ENCODE peak calls at places on chromosomes 13 and 19, in seven cellular contexts. W is CD8-positive, alpha-beta T cell; J is fibroblast of mammary gland; A is GM12864; P is psoas muscle; T is thyroid gland; D is keratinocyte. E is an unnamed sample.

GRCh38 chr13:46961719-46962118 is 64.9 kb upstream of the HTR2A start:
- DNase-seq in A (peak), D (no peak), P (no peak), W (no peak), J (peak), T (no peak), E (peak)

GRCh38 chr13:101343128-101343787 is 73.0 kb downstream of the NALCN start:
- DNase-seq in P (no peak), W (no peak), T (no peak), D (no peak), A (no peak), J (peak), E (peak)

GRCh38 chr13:79870123-79870522 is 389.2 kb downstream of the NDFIP2 start:
- DNase-seq in D (no peak), J (peak), A (no peak), W (no peak), T (no peak), P (no peak), E (no peak)

GRCh38 chr19:55406869-55407624 is 541 bp downstream of the UBE2S start:
- DNase-seq in P (peak), A (no peak), T (peak), D (no peak), J (peak), W (no peak), E (peak)

GRCh38 chr19:3396881-3397265 is 30.5 kb downstream of the NFIC start:
- DNase-seq in J (no peak), D (no peak), T (no peak), P (peak), W (no peak), A (no peak), E (no peak)

GRCh38 chr19:38251564-38252051 is 4.6 kb downstream of the PPP1R14A start:
- DNase-seq in W (no peak), D (no peak), J (no peak), T (no peak), P (peak), A (no peak), E (no peak)

GRCh38 chr13:95246292-95247082 is 54.8 kb downstream of the ABCC4 start:
- DNase-seq in W (no peak), J (no peak), P (no peak), D (no peak), A (no peak), T (peak), E (no peak)

GRCh38 chr13:21611385-21611784 is 7.4 kb upstream of the MICU2 start:
- DNase-seq in A (no peak), W (no peak), J (no peak), D (no peak), T (no peak), P (no peak), E (no peak)

GRCh38 chr13:30094015-30094533 is 213.3 kb downstream of the KATNAL1 start:
- DNase-seq in T (no peak), D (no peak), P (no peak), W (no peak), A (no peak), J (no peak), E (no peak)

GRCh38 chr19:34179066-34179465 is 6.8 kb downstream of the LSM14A start:
- DNase-seq in T (no peak), P (no peak), D (no peak), W (no peak), A (no peak), J (peak), E (no peak)

GRCh38 chr13:77196052-77196618 is 130.8 kb downstream of the MYCBP2 start:
- DNase-seq in P (no peak), A (no peak), W (no peak), T (no peak), J (no peak), D (no peak), E (no peak)

GRCh38 chr13:27273658-27274425 is 3.2 kb downstream of the RASL11A start:
- DNase-seq in P (no peak), T (no peak), D (no peak), W (no peak), A (no peak), J (no peak), E (peak)

GRCh38 chr13:29743229-29743786 is 107.1 kb downstream of the UBL3 start:
- DNase-seq in P (peak), T (peak), D (no peak), J (peak), A (no peak), W (no peak), E (peak)

GRCh38 chr13:32073180-32073864 is 41.7 kb downstream of the FRY start:
- DNase-seq in D (no peak), J (peak), A (no peak), T (no peak), W (no peak), P (no peak), E (no peak)

GRCh38 chr13:24287748-24288287 is 21.6 kb upstream of the C1QTNF9 start:
- DNase-seq in W (no peak), J (no peak), P (no peak), T (no peak), D (no peak), A (no peak), E (no peak)

GRCh38 chr19:55261671-55262126 is 2.9 kb upstream of the PPP6R1 start:
- DNase-seq in T (no peak), P (no peak), D (no peak), J (no peak), A (no peak), W (no peak), E (no peak)

GRCh38 chr13:83798731-83799130 is 83.5 kb downstream of the SLITRK1 start:
- DNase-seq in A (no peak), P (no peak), T (no peak), D (no peak), W (no peak), J (peak), E (no peak)

GRCh38 chr13:47397739-47398138 is 500.9 kb upstream of the HTR2A start:
- DNase-seq in P (no peak), T (no peak), J (peak), W (no peak), A (no peak), D (no peak), E (no peak)

GRCh38 chr13:44388427-44388826 is 14.8 kb downstream of the SERP2 start:
- DNase-seq in W (no peak), J (no peak), T (no peak), A (no peak), P (no peak), D (no peak), E (no peak)

GRCh38 chr13:111552891-111553637 is 232.6 kb downstream of the TEX29 start:
- DNase-seq in P (no peak), W (no peak), D (no peak), A (no peak), J (no peak), T (no peak), E (no peak)

GRCh38 chr13:67101730-67102467 is 128.2 kb downstream of the PCDH9 start:
- DNase-seq in D (no peak), W (no peak), P (no peak), T (no peak), A (no peak), J (no peak), E (no peak)

GRCh38 chr19:51339313-51339686 is 2.6 kb downstream of the VSIG10L start:
- DNase-seq in W (no peak), T (no peak), P (no peak), A (no peak), J (no peak), D (no peak), E (no peak)

GRCh38 chr19:13476071-13476470 is 30.2 kb downstream of the CACNA1A start:
- DNase-seq in P (no peak), D (no peak), A (no peak), T (no peak), J (no peak), W (no peak), E (no peak)

GRCh38 chr19:33436360-33437345 is 63.1 kb downstream of the CEBPG start:
- DNase-seq in W (no peak), P (peak), A (no peak), T (no peak), D (no peak), J (no peak), E (no peak)

GRCh38 chr19:7507884-7508283 is 8.0 kb upstream of the ZNF358 start:
- DNase-seq in A (no peak), P (peak), T (peak), D (no peak), J (peak), W (no peak), E (peak)

GRCh38 chr13:47337781-47338507 is 441.1 kb upstream of the HTR2A start:
- DNase-seq in P (no peak), A (no peak), D (no peak), W (no peak), T (no peak), J (peak), E (peak)

GRCh38 chr13:38024431-38024830 is 154.9 kb upstream of the TRPC4 start:
- DNase-seq in J (no peak), A (no peak), T (no peak), W (no peak), P (no peak), D (no peak), E (no peak)

GRCh38 chr19:40302224-40303011 is 17.3 kb upstream of the AKT2 start:
- DNase-seq in D (no peak), P (no peak), J (no peak), T (no peak), A (no peak), W (no peak), E (no peak)

GRCh38 chr13:25037057-25037813 is 58.7 kb upstream of the PABPC3 start:
- DNase-seq in A (peak), J (peak), T (peak), D (no peak), P (no peak), W (peak), E (peak)

GRCh38 chr13:89003656-89004055 is 1332.5 kb downstream of the SLITRK5 start:
- DNase-seq in W (no peak), A (no peak), J (no peak), D (no peak), P (no peak), T (no peak), E (no peak)

GRCh38 chr13:61286148-61286745 is 129.4 kb downstream of the PCDH20 start:
- DNase-seq in A (no peak), T (no peak), P (no peak), J (no peak), D (no peak), W (no peak), E (no peak)

GRCh38 chr19:3249408-3249807 is 24.9 kb downstream of the CELF5 start:
- DNase-seq in W (no peak), A (no peak), J (no peak), D (no peak), P (no peak), T (no peak), E (no peak)

GRCh38 chr19:7230826-7231225 is 63.4 kb downstream of the INSR start:
- DNase-seq in A (no peak), P (peak), D (no peak), T (no peak), J (no peak), W (no peak), E (no peak)

GRCh38 chr19:2170219-2170618 is 6.5 kb downstream of the DOT1L start:
- DNase-seq in P (no peak), W (no peak), J (no peak), T (no peak), D (no peak), A (no peak), E (no peak)

GRCh38 chr19:53909471-53910169 is 542 bp downstream of the CACNG7 start:
- DNase-seq in P (peak), T (no peak), A (no peak), J (no peak), D (no peak), W (no peak), E (no peak)
- H3K4me3 ChIP-seq in P (no peak), T (no peak), A (no peak), J (no peak), D (no peak), W (no peak), E (no peak)

GRCh38 chr19:48330012-48330681 is 4.8 kb downstream of the EMP3 start:
- DNase-seq in W (peak), D (no peak), J (peak), P (peak), A (peak), T (peak), E (no peak)

GRCh38 chr19:48333467-48334384 is 8.4 kb downstream of the EMP3 start:
- DNase-seq in J (peak), D (peak), P (peak), A (peak), T (peak), W (peak), E (peak)

GRCh38 chr19:48329167-48329891 is 4.0 kb downstream of the EMP3 start:
- DNase-seq in T (no peak), A (no peak), J (peak), P (no peak), D (no peak), W (peak), E (no peak)

GRCh38 chr19:48332351-48332661 is 7.0 kb downstream of the EMP3 start:
- DNase-seq in P (no peak), D (no peak), J (no peak), T (no peak), A (no peak), W (no peak), E (no peak)

DNA sequence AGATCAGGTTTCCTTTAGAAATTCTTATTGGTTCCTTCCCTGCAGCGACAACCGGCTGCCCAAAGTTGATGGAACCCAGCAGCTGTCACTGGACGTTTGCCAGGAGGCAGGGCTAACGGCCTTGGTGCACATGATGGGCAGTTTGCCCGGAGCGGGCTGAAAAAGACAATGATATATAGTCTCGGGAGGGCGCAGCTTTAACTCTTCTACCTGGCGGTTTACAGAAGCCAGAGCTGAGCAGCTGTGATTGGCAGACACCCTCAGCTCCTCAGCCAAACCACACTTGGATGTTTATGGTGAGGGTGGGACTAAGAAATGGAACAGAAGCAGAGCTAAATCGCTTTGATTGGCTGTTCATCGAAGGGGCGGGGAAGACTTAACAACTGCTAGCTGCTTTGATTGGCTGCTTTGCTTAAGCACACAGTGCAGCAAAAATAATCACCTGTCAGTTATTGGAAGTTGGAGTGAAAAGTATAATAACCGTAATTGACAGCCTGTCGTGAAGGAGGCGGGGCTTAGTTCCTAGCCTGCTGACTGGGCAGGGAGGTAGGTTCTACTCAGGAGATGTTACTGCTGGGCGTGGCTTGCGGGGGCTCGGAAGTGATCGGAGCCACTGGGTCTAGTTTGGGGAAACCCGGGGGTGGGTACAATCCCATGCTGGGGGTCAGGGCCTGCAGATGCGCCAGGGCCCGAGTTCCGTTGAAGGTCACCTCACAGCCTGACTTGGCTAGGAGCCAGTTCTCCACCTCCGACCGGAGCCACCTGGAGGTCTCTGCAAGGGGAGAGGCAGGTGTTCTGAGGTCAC is 7.5 kb downstream of the EMP3 start:
- DNase-seq in A (peak), D (peak), P (peak), W (peak), T (peak), J (peak), E (peak)
- H3K4me3 ChIP-seq in A (peak), D (peak), P (peak), W (peak), T (peak), J (peak), E (peak)

GRCh38 chr19:5803441-5803751 is 1.5 kb upstream of the NRTN start:
- DNase-seq in J (no peak), D (no peak), P (no peak), W (no peak), A (no peak), T (no peak), E (no peak)
- H3K4me3 ChIP-seq in J (no peak), D (peak), P (peak), W (peak), A (peak), T (no peak), E (no peak)

DNA sequence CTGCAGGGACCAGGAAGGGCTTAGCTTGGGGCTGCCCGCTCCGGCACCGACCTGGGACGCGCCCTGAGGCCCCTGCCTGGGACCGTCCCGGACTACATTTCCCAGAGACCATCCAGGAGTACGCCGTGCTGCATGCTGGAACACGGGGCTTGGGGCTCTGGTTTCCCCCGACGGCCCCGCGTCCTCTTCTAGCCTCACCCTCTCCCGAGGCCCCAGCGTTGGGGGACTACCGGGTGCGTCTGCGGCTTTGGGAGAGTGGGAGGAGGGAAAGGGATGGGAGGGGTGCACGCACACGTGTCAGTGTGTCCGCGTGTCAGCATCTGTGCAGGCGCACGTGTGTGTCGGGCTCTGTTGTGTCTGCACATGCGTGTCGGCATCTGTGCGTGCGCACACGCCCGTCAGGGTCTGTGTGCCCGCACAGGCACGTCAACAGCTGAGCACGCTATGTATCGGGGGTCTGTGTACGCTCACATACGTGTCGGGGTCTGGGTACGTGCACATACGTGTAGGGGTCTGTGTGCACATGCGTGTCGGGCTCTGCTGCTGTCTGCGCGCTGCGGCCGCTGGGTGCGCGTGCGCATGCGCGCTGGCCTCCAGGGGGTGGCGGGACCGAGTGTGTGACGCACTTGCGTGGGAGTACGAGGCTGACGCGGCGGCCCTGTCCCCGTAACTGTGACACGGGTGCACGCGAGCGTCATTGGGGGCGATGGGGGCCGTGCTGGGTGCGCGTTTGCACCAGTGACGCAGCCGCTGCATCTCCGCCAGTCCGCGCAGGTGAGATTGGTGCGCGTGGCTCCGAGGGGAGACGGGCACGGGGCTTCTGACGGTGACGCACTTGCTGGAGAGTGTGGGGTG is at the start of gene ZNF331:
- DNase-seq in J (peak), W (peak), P (peak), D (no peak), T (peak), A (peak), E (peak)
- H3K4me3 ChIP-seq in J (peak), W (peak), P (peak), D (peak), T (peak), A (peak), E (peak)

GRCh38 chr13:20239748-20240147 is 7.6 kb upstream of the GJB6 start:
- DNase-seq in P (no peak), W (no peak), D (no peak), T (no peak), A (no peak), J (no peak), E (no peak)
- H3K4me3 ChIP-seq in P (no peak), W (no peak), D (no peak), T (no peak), A (no peak), J (no peak), E (no peak)

GRCh38 chr13:28493740-28494536 is 990 bp downstream of the FLT1 start:
- DNase-seq in D (no peak), P (no peak), T (peak), W (no peak), A (no peak), J (no peak), E (no peak)
- H3K4me3 ChIP-seq in D (no peak), P (peak), T (peak), W (peak), A (peak), J (peak), E (peak)

GRCh38 chr19:35986664-35987570 is 8.1 kb upstream of the SDHAF1 start:
- DNase-seq in P (peak), A (no peak), T (peak), D (no peak), W (no peak), J (no peak), E (peak)

GRCh38 chr19:35986111-35986510 is 8.9 kb upstream of the SDHAF1 start:
- DNase-seq in W (no peak), A (no peak), T (no peak), D (no peak), P (no peak), J (no peak), E (no peak)

GRCh38 chr19:35988824-35989223 is 6.2 kb upstream of the SDHAF1 start:
- DNase-seq in P (no peak), T (no peak), J (no peak), A (no peak), W (no peak), D (no peak), E (no peak)

GRCh38 chr19:35990771-35991730 is 3.9 kb upstream of the SDHAF1 start:
- DNase-seq in T (no peak), P (no peak), D (no peak), W (no peak), J (no peak), A (no peak), E (no peak)

DNA sequence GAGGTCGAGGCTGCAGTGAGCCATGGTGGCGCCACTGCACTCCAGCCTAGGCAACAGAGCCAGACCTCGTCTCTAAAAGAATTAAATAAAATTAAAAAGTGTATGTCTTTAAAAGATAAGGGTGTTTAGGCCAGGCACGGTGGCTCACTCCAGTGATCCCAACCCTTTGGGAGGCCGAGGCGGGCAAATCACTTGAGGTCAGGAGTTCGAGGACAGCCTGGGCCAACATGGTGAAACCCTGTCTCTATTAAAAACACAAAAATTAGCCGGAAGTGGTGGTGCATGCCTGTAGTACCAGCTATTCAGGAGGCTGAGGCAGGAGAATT is 7.5 kb upstream of the SDHAF1 start:
- DNase-seq in A (no peak), P (no peak), W (no peak), T (no peak), J (no peak), D (no peak), E (no peak)
- H3K4me3 ChIP-seq in A (peak), P (peak), W (no peak), T (no peak), J (no peak), D (no peak), E (peak)

GRCh38 chr13:106529415-106530208 is 5.8 kb downstream of the EFNB2 start:
- DNase-seq in A (no peak), P (no peak), T (no peak), W (no peak), D (no peak), J (no peak), E (no peak)
- H3K4me3 ChIP-seq in A (no peak), P (peak), T (no peak), W (no peak), D (peak), J (no peak), E (no peak)

GRCh38 chr19:48168689-48169088 is 1.5 kb downstream of the LIG1 start:
- DNase-seq in W (no peak), T (no peak), A (no peak), P (no peak), J (no peak), D (no peak), E (no peak)
- H3K4me3 ChIP-seq in W (no peak), T (no peak), A (no peak), P (no peak), J (no peak), D (no peak), E (peak)